ENCODE peak calls at places on chromosomes 16 and 17, in four cellular contexts. One of them, this sample, is unnamed.

GRCh38 chr17:78738698-78739097 is 43.4 kb downstream of the CYTH1 start:
- DNase-seq in AG04450: no peak
- DNase-seq in tibial artery: no peak
- DNase-seq in H9: no peak
- DNase-seq in this sample: no peak

GRCh38 chr17:42485680-42486079 is 27.0 kb downstream of the ATP6V0A1 start:
- DNase-seq in H9: no peak
- DNase-seq in AG04450: no peak
- DNase-seq in tibial artery: no peak
- DNase-seq in this sample: no peak

GRCh38 chr17:38746893-38747384 is 1.2 kb downstream of the PCGF2 start:
- DNase-seq in tibial artery: no peak
- DNase-seq in H9: no peak
- DNase-seq in AG04450: no peak
- DNase-seq in this sample: no peak

GRCh38 chr16:49067776-49068175 is 213.9 kb downstream of the CBLN1 start:
- DNase-seq in AG04450: no peak
- DNase-seq in tibial artery: no peak
- DNase-seq in H9: no peak
- DNase-seq in this sample: no peak

GRCh38 chr16:4682616-4683254 is 10.6 kb upstream of the NUDT16L1 start:
- DNase-seq in tibial artery: no peak
- DNase-seq in H9: peak
- DNase-seq in AG04450: no peak
- DNase-seq in this sample: no peak

GRCh38 chr16:68526143-68526781 is 12.8 kb upstream of the ZFP90 start:
- DNase-seq in tibial artery: no peak
- DNase-seq in H9: no peak
- DNase-seq in AG04450: no peak
- DNase-seq in this sample: no peak

GRCh38 chr17:40714473-40714872 is 10.9 kb upstream of the KRT24 start:
- DNase-seq in H9: no peak
- DNase-seq in tibial artery: no peak
- DNase-seq in AG04450: no peak
- DNase-seq in this sample: no peak

GRCh38 chr17:29344201-29344856 is 45.8 kb upstream of the TAOK1 start:
- DNase-seq in AG04450: no peak
- DNase-seq in H9: no peak
- DNase-seq in tibial artery: no peak
- DNase-seq in this sample: no peak

DNA sequence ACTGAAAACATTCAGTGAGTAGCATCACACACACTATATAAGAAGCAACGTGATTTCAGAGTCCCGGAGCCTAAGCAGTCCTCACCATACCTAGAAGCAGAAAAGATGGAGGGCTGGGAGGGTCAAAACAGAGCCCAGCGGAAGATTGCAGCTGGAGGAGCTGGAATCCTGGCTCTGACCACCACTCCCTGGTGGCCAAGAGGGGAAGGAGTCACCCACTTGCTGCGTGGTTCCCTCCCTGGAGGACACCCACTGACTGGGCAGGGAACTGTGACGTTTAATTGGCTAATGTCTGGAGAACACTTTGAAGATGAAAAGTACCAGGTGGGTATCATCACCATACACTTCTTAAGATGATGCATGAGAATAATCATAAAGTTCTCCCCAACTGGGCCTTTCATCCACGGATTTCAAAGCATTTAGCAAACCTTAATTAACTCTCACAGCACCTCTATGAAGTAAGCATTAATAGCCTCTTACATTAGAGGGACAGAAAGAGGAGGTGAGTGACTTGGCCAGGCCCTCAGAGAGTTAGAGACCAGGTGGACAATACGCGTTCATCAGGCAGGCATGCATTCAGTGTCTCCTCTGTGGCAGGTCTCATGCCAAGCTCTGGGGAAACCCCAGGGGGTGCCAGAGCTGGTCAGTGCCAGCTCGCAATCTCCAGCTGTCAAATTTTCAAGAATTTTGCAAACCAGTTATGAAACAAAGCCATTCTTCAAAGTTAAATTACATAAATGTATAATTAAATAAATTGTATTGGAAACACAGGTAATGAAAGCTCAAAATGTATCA is 137.9 kb downstream of the AXIN2 start:
- DNase-seq in tibial artery: no peak
- DNase-seq in H9: no peak
- DNase-seq in AG04450: no peak
- DNase-seq in this sample: no peak
- TF ChIP-seq CTCF in tibial artery: no peak
- TF ChIP-seq CTCF in H9: no peak
- TF ChIP-seq CTCF in AG04450: no peak
- TF ChIP-seq CTCF in this sample: no peak

GRCh38 chr16:1026784-1027415 is 45.3 kb downstream of the SOX8 start:
- DNase-seq in tibial artery: no peak
- DNase-seq in AG04450: no peak
- DNase-seq in H9: no peak
- DNase-seq in this sample: no peak
- H3K27ac ChIP-seq in tibial artery: no peak
- H3K27ac ChIP-seq in AG04450: no peak
- H3K27ac ChIP-seq in H9: no peak
- H3K27ac ChIP-seq in this sample: no peak

GRCh38 chr16:70267516-70267915 is 15.8 kb upstream of the EXOSC6 start:
- DNase-seq in H9: peak
- DNase-seq in AG04450: no peak
- DNase-seq in tibial artery: peak
- DNase-seq in this sample: no peak
- TF ChIP-seq CTCF in H9: peak
- TF ChIP-seq CTCF in AG04450: peak
- TF ChIP-seq CTCF in tibial artery: peak
- TF ChIP-seq CTCF in this sample: peak

DNA sequence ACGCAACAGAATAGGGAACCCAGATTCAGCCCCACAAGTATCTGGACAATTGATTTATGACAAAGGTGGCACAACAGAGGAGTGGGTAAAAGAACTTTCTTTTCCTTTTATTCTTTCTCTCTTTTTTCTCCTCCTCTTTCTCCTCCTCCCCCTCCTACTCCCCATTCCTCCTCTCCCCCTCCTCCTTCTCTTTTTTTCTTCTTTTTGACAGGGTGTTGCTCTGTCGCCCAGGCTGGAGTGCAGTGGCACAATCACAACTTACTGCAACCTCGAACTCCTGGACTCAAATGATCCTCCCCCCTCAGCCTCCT is 16.1 kb downstream of the GNGT2 start:
- DNase-seq in AG04450: no peak
- DNase-seq in tibial artery: no peak
- DNase-seq in H9: no peak
- DNase-seq in this sample: no peak
- H3K27ac ChIP-seq in AG04450: no peak
- H3K27ac ChIP-seq in tibial artery: peak
- H3K27ac ChIP-seq in H9: no peak
- H3K27ac ChIP-seq in this sample: peak

GRCh38 chr17:81489986-81490598 is 22.5 kb downstream of the ACTG1 start:
- DNase-seq in H9: no peak
- DNase-seq in AG04450: no peak
- DNase-seq in tibial artery: no peak
- DNase-seq in this sample: no peak
- TF ChIP-seq CTCF in H9: no peak
- TF ChIP-seq CTCF in AG04450: no peak
- TF ChIP-seq CTCF in tibial artery: no peak
- TF ChIP-seq CTCF in this sample: no peak

This sample was measured in RWPE1.